ENCODE peak calls at places on chromosomes 12 and 14, in four cellular contexts. T is renal cortical epithelial cell, D is IMR-90, J is GM04503. I is an unnamed sample.
A peak's percentile ranks its signal among the peaks of the same experiment; 100 is the strongest.

GRCh38 chr14:82855912-82856381 is 1322.3 kb upstream of the SEL1L start:
- DNase-seq in T (peak; percentile 72), J (no peak), D (peak; percentile 60), I (no peak)

GRCh38 chr14:96567289-96567899 is 65.2 kb downstream of the PAPOLA start:
- DNase-seq in D (peak; percentile 50), J (no peak), T (peak; percentile 43), I (peak; percentile 10)

GRCh38 chr14:69034612-69035262 is 55.6 kb upstream of the ACTN1 start:
- DNase-seq in D (peak; percentile 57), T (no peak), J (no peak), I (no peak)

GRCh38 chr12:46088040-46088439 is 97.7 kb upstream of the SCAF11 start:
- DNase-seq in T (no peak), J (no peak), D (no peak), I (no peak)

GRCh38 chr12:96861656-96862055 is 45.4 kb upstream of the NEDD1 start:
- DNase-seq in T (no peak), J (peak; percentile 50), D (no peak), I (no peak)

GRCh38 chr12:14167005-14167628 is 185.7 kb upstream of the GRIN2B start:
- DNase-seq in J (peak; percentile 17), T (peak; percentile 53), D (peak; percentile 41), I (no peak)

GRCh38 chr14:25042362-25043299 is 7.3 kb downstream of the STXBP6 start:
- DNase-seq in D (peak; percentile 68), T (peak; percentile 59), J (no peak), I (peak; percentile 2)

GRCh38 chr12:129372348-129372747 is 519.1 kb downstream of the GLT1D1 start:
- DNase-seq in D (no peak), T (no peak), J (no peak), I (no peak)

GRCh38 chr14:30108975-30109700 is 181.5 kb upstream of the PRKD1 start:
- DNase-seq in D (peak; percentile 80), J (peak; percentile 55), T (no peak), I (no peak)

GRCh38 chr12:5430639-5431603 is 987 bp upstream of the NTF3 start:
- DNase-seq in T (no peak), J (no peak), D (peak; percentile 26), I (no peak)

GRCh38 chr12:6777386-6777785 is 5.1 kb downstream of the LAG3 start:
- DNase-seq in J (no peak), D (no peak), T (no peak), I (no peak)

GRCh38 chr14:25095784-25096390 is 45.9 kb upstream of the STXBP6 start:
- DNase-seq in T (no peak), D (no peak), J (no peak), I (no peak)

GRCh38 chr12:46372131-46372851 is at the start of gene SLC38A2:
- DNase-seq in T (peak; percentile 66), D (peak; percentile 90), J (no peak), I (no peak)

GRCh38 chr12:47267571-47267970 is 187.8 kb upstream of the AMIGO2 start:
- DNase-seq in J (no peak), D (peak; percentile 26), T (no peak), I (no peak)

I was measured in AG04449.